ENCODE peak calls at places on chromosomes 13 and 19, in seven cellular contexts. L, K, J, S, B, Q and P are unnamed samples.
A peak's percentile ranks its signal among the peaks of the same experiment; 100 is the strongest.

GRCh38 chr13:33640832-33641231 is 177.1 kb upstream of the RFC3 start:
- DNase-seq in Q (no peak), B (no peak), L (no peak), S (no peak), J (no peak), K (no peak), P (no peak)

GRCh38 chr19:48145596-48146254 is 24.4 kb downstream of the LIG1 start:
- DNase-seq in J (no peak), B (no peak), S (no peak), Q (no peak), L (no peak), K (no peak), P (no peak)

GRCh38 chr13:110008816-110009215 is 222.4 kb upstream of the IRS2 start:
- DNase-seq in Q (no peak), S (no peak), L (peak; percentile 6), B (no peak), J (no peak), K (no peak), P (no peak)

GRCh38 chr19:16088985-16089846 is 12.9 kb downstream of the TPM4 start:
- DNase-seq in K (no peak), L (no peak), J (no peak), S (no peak), Q (peak; percentile 58), B (no peak), P (no peak)

GRCh38 chr13:80235131-80235530 is 105.8 kb downstream of the SPRY2 start:
- DNase-seq in J (no peak), S (no peak), K (no peak), Q (no peak), L (peak; percentile 47), B (no peak), P (no peak)

GRCh38 chr13:98384739-98385138 is 192.2 kb downstream of the STK24 start:
- DNase-seq in B (no peak), Q (no peak), J (no peak), S (no peak), K (no peak), L (peak; percentile 76), P (no peak)

GRCh38 chr19:30318936-30319335 is 53.2 kb upstream of the ZNF536 start:
- DNase-seq in K (no peak), B (no peak), L (no peak), J (no peak), Q (no peak), S (peak; percentile 4), P (no peak)

GRCh38 chr19:52992109-52993004 is 21.4 kb upstream of the ERVV-1 start:
- DNase-seq in B (peak; percentile 67), Q (no peak), J (peak; percentile 5), K (no peak), L (peak; percentile 9), S (no peak), P (peak; percentile 24)

GRCh38 chr19:33175156-33175782 is 18.9 kb upstream of the LRP3 start:
- DNase-seq in S (no peak), L (no peak), B (no peak), K (no peak), J (no peak), Q (no peak), P (no peak)

GRCh38 chr19:19642506-19643157 is 825 bp downstream of the GMIP start:
- DNase-seq in S (no peak), Q (no peak), B (no peak), K (no peak), J (no peak), L (no peak), P (no peak)

GRCh38 chr13:99973163-99973785 is 1.7 kb upstream of the ZIC5 start:
- DNase-seq in J (no peak), Q (no peak), B (no peak), K (no peak), S (no peak), L (no peak), P (no peak)

GRCh38 chr13:41058229-41059070 is 2.9 kb upstream of the WBP4 start:
- DNase-seq in S (no peak), J (no peak), Q (no peak), L (no peak), B (no peak), K (no peak), P (no peak)

GRCh38 chr13:41059466-41059865 is 1.8 kb upstream of the WBP4 start:
- DNase-seq in B (no peak), K (no peak), L (peak; percentile 41), J (peak; percentile 10), S (no peak), Q (no peak), P (no peak)

GRCh38 chr13:41060723-41061074 is 610 bp upstream of the WBP4 start:
- DNase-seq in B (peak; percentile 90), S (no peak), Q (peak; percentile 67), L (peak; percentile 84), J (peak; percentile 84), K (peak; percentile 75), P (peak; percentile 79)

GRCh38 chr13:41061075-41061913 is at the start of gene WBP4:
- DNase-seq in Q (peak; percentile 89), L (peak; percentile 97), S (peak; percentile 96), K (peak; percentile 80), J (peak; percentile 97), B (peak; percentile 97), P (peak; percentile 94)

DNA sequence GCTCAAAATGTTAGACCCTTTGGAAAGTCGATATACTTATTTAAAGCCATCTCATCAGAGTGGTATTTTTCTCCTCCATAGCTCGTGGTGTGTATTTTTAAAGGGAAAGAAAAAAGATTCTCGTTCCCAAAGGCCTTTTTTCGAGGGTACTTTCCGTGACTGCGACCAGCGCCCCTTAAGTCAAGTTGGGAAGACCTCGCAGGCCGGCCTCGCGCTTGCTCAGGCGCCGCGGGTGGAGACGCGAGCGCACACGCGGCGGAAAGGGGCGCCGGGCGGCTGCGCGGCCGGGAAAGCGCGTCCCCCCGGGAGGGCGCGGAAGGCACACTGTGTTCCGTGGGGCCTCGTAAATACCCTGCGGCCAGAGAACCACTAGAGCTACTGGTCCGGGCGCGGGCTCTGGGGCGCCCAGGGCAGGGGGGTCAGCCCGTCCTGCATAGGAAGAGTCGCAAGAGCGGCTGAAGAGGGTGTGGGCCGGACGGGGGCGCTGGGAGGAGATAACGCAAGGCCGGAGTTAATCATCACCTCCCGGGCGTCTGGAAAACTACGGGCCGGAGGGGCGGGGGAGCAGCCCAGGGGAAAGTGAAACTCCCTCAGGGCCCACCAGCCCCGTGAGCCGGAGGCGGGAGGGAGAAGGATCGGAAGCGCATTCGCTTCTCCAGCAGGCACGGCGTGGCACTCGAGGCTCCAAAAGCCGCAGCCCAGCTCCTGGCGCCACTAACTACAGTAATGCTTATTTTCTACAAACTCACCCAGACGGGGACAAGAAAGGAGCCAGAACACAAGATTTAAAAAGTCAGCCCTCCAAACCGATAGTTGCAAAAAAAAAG is 1.2 kb upstream of the WBP4 start:
- DNase-seq in Q (peak; percentile 88), S (peak; percentile 96), K (peak; percentile 42), L (peak; percentile 92), B (peak; percentile 92), J (peak; percentile 92), P (peak; percentile 86)
- TF ChIP-seq CTCF in Q (no peak), S (peak; percentile 19), K (no peak), L (peak; percentile 31), B (no peak), J (peak; percentile 23), P (no peak)

DNA sequence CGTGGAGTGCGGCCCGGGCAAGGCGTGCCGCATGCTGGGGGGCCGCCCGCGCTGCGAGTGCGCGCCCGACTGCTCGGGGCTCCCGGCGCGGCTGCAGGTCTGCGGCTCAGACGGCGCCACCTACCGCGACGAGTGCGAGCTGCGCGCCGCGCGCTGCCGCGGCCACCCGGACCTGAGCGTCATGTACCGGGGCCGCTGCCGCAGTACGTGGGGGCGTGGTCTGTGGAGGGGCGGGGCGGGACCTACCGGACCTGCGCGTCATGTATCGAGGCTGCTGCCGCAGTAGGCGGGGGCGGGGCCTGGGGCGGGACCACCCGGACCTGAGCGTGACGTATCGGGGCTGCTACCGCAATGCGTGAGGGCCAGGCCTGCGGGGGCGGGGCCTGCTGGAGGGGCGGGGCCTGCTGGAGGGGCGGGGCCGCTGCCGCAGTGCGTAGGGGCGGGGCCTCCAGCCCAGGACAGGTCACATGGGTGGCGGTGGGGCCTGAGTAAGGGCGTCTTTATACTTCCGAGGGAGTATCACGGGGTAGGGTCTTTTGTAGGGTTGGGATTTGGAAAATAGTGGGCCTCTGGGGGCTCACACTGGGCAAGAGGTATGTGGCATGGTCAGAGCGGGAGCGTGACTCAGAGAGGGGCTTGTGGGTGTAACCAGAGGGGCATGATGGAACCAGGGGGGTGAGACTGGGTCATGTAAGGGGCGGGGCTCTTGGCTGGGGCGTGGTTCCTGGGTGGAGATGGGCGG is 4.3 kb downstream of the FSTL3 start:
- DNase-seq in L (peak; percentile 99), B (peak; percentile 100), K (peak; percentile 100), S (peak; percentile 100), Q (peak; percentile 96), J (peak; percentile 100), P (peak; percentile 100)
- TF ChIP-seq CTCF in L (peak; percentile 28), B (peak; percentile 52), K (no peak), S (peak; percentile 37), Q (peak; percentile 19), J (no peak), P (no peak)

GRCh38 chr19:8333771-8334457 is 9.1 kb downstream of the KANK3 start:
- DNase-seq in K (no peak), S (no peak), B (no peak), L (no peak), J (no peak), Q (no peak), P (no peak)

GRCh38 chr19:8336072-8336569 is 6.9 kb downstream of the KANK3 start:
- DNase-seq in K (no peak), L (no peak), J (no peak), S (no peak), B (no peak), Q (no peak), P (no peak)

GRCh38 chr19:8334458-8335342 is 8.4 kb downstream of the KANK3 start:
- DNase-seq in J (peak; percentile 68), L (peak; percentile 51), K (no peak), B (no peak), Q (peak; percentile 68), S (peak; percentile 64), P (peak; percentile 49)

GRCh38 chr19:8336665-8337064 is 6.4 kb downstream of the KANK3 start:
- DNase-seq in J (no peak), B (no peak), K (no peak), Q (no peak), S (no peak), L (no peak), P (no peak)

GRCh38 chr19:8335343-8336071 is 7.6 kb downstream of the KANK3 start:
- DNase-seq in J (no peak), L (no peak), Q (peak; percentile 51), S (no peak), K (no peak), B (no peak), P (no peak)
- TF ChIP-seq CTCF in J (no peak), L (no peak), Q (peak; percentile 27), S (no peak), K (no peak), B (no peak), P (no peak)

GRCh38 chr19:44904426-44904994 is 1.1 kb upstream of the APOE start:
- DNase-seq in S (no peak), B (no peak), J (no peak), L (no peak), K (no peak), Q (no peak), P (no peak)
- TF ChIP-seq CTCF in S (peak; percentile 24), B (no peak), J (no peak), L (peak; percentile 20), K (no peak), Q (no peak), P (no peak)